ENCODE peak calls at places on chromosomes 6 and 20, in seven cellular contexts. One of them, this sample, is unnamed.

GRCh38 chr20:40749985-40750506 is 61.0 kb upstream of the MAFB start:
- DNase-seq in esophagus squamous epithelium: no peak
- DNase-seq in substantia nigra: no peak
- DNase-seq in CD4-positive, alpha-beta memory T cell: no peak
- DNase-seq in ovary: no peak
- DNase-seq in aorta: no peak
- DNase-seq in MM.1S: no peak
- DNase-seq in this sample: no peak

GRCh38 chr20:3461191-3461874 is 9.5 kb upstream of the ATRN start:
- DNase-seq in MM.1S: no peak
- DNase-seq in esophagus squamous epithelium: no peak
- DNase-seq in CD4-positive, alpha-beta memory T cell: no peak
- DNase-seq in substantia nigra: no peak
- DNase-seq in ovary: no peak
- DNase-seq in aorta: no peak
- DNase-seq in this sample: no peak

GRCh38 chr6:4941782-4942672 is 61.8 kb downstream of the RPP40 start:
- DNase-seq in aorta: no peak
- DNase-seq in esophagus squamous epithelium: no peak
- DNase-seq in CD4-positive, alpha-beta memory T cell: peak; percentile 9
- DNase-seq in substantia nigra: no peak
- DNase-seq in ovary: no peak
- DNase-seq in MM.1S: peak; percentile 90
- DNase-seq in this sample: peak; percentile 13

GRCh38 chr6:26592649-26593048 is 4.1 kb upstream of the ABT1 start:
- DNase-seq in ovary: no peak
- DNase-seq in MM.1S: no peak
- DNase-seq in esophagus squamous epithelium: no peak
- DNase-seq in aorta: no peak
- DNase-seq in CD4-positive, alpha-beta memory T cell: no peak
- DNase-seq in substantia nigra: no peak
- DNase-seq in this sample: no peak

GRCh38 chr20:10672579-10673127 is 1.1 kb downstream of the JAG1 start:
- DNase-seq in CD4-positive, alpha-beta memory T cell: peak; percentile 31
- DNase-seq in ovary: peak; percentile 65
- DNase-seq in esophagus squamous epithelium: no peak
- DNase-seq in aorta: peak; percentile 88
- DNase-seq in MM.1S: peak; percentile 75
- DNase-seq in substantia nigra: no peak
- DNase-seq in this sample: no peak

GRCh38 chr20:31990958-31991705 is 19.1 kb upstream of the CCM2L start:
- DNase-seq in substantia nigra: no peak
- DNase-seq in esophagus squamous epithelium: no peak
- DNase-seq in MM.1S: no peak
- DNase-seq in CD4-positive, alpha-beta memory T cell: no peak
- DNase-seq in ovary: no peak
- DNase-seq in aorta: no peak
- DNase-seq in this sample: no peak

GRCh38 chr20:297098-297924 is at the start of gene ZCCHC3:
- DNase-seq in ovary: peak; percentile 94
- DNase-seq in aorta: peak; percentile 96
- DNase-seq in substantia nigra: peak; percentile 70
- DNase-seq in MM.1S: peak; percentile 92
- DNase-seq in CD4-positive, alpha-beta memory T cell: peak; percentile 83
- DNase-seq in esophagus squamous epithelium: peak; percentile 46
- DNase-seq in this sample: peak; percentile 68

GRCh38 chr20:44041001-44041400 is 126.3 kb downstream of the TOX2 start:
- DNase-seq in ovary: no peak
- DNase-seq in esophagus squamous epithelium: no peak
- DNase-seq in MM.1S: no peak
- DNase-seq in substantia nigra: no peak
- DNase-seq in aorta: no peak
- DNase-seq in CD4-positive, alpha-beta memory T cell: no peak
- DNase-seq in this sample: no peak

GRCh38 chr20:38278150-38278549 is 17.6 kb upstream of the KIAA1755 start:
- DNase-seq in esophagus squamous epithelium: no peak
- DNase-seq in ovary: peak; percentile 10
- DNase-seq in substantia nigra: no peak
- DNase-seq in aorta: no peak
- DNase-seq in CD4-positive, alpha-beta memory T cell: no peak
- DNase-seq in MM.1S: no peak
- DNase-seq in this sample: no peak

GRCh38 chr20:37649017-37649416 is 44.8 kb upstream of the CTNNBL1 start:
- DNase-seq in MM.1S: no peak
- DNase-seq in esophagus squamous epithelium: no peak
- DNase-seq in substantia nigra: no peak
- DNase-seq in CD4-positive, alpha-beta memory T cell: no peak
- DNase-seq in aorta: no peak
- DNase-seq in ovary: no peak
- DNase-seq in this sample: no peak

GRCh38 chr6:118551063-118551672 is 3.1 kb downstream of the PLN start:
- DNase-seq in aorta: no peak
- DNase-seq in substantia nigra: no peak
- DNase-seq in CD4-positive, alpha-beta memory T cell: peak; percentile 30
- DNase-seq in MM.1S: peak; percentile 61
- DNase-seq in esophagus squamous epithelium: no peak
- DNase-seq in ovary: no peak
- DNase-seq in this sample: no peak

GRCh38 chr6:28553986-28554881 is 28.6 kb downstream of the GPX5 start:
- DNase-seq in substantia nigra: no peak
- DNase-seq in CD4-positive, alpha-beta memory T cell: no peak
- DNase-seq in ovary: no peak
- DNase-seq in aorta: no peak
- DNase-seq in esophagus squamous epithelium: no peak
- DNase-seq in MM.1S: no peak
- DNase-seq in this sample: no peak

GRCh38 chr6:17705778-17706579 is 746 bp downstream of the NUP153 start:
- DNase-seq in substantia nigra: peak; percentile 48
- DNase-seq in ovary: peak; percentile 66
- DNase-seq in esophagus squamous epithelium: no peak
- DNase-seq in MM.1S: peak; percentile 91
- DNase-seq in aorta: peak; percentile 87
- DNase-seq in CD4-positive, alpha-beta memory T cell: peak; percentile 86
- DNase-seq in this sample: peak; percentile 79

GRCh38 chr6:118298476-118298875 is 249.6 kb upstream of the PLN start:
- DNase-seq in substantia nigra: no peak
- DNase-seq in MM.1S: no peak
- DNase-seq in CD4-positive, alpha-beta memory T cell: no peak
- DNase-seq in aorta: no peak
- DNase-seq in esophagus squamous epithelium: no peak
- DNase-seq in ovary: no peak
- DNase-seq in this sample: no peak

GRCh38 chr6:31826793-31827285 is 699 bp upstream of the HSPA1B start:
- DNase-seq in MM.1S: no peak
- DNase-seq in aorta: peak; percentile 92
- DNase-seq in esophagus squamous epithelium: no peak
- DNase-seq in ovary: peak; percentile 91
- DNase-seq in substantia nigra: peak; percentile 52
- DNase-seq in CD4-positive, alpha-beta memory T cell: no peak
- DNase-seq in this sample: no peak

GRCh38 chr6:38272222-38272621 is 367.5 kb downstream of the BTBD9 start:
- DNase-seq in substantia nigra: no peak
- DNase-seq in MM.1S: no peak
- DNase-seq in esophagus squamous epithelium: no peak
- DNase-seq in aorta: no peak
- DNase-seq in CD4-positive, alpha-beta memory T cell: no peak
- DNase-seq in ovary: no peak
- DNase-seq in this sample: no peak

GRCh38 chr6:135411339-135411738 is 86.2 kb downstream of the AHI1 start:
- DNase-seq in ovary: no peak
- DNase-seq in aorta: no peak
- DNase-seq in CD4-positive, alpha-beta memory T cell: no peak
- DNase-seq in MM.1S: no peak
- DNase-seq in substantia nigra: no peak
- DNase-seq in esophagus squamous epithelium: no peak
- DNase-seq in this sample: no peak

GRCh38 chr20:4602297-4602631 is 119.4 kb upstream of the PRND start:
- DNase-seq in esophagus squamous epithelium: no peak
- DNase-seq in CD4-positive, alpha-beta memory T cell: no peak
- DNase-seq in MM.1S: no peak
- DNase-seq in ovary: no peak
- DNase-seq in aorta: no peak
- DNase-seq in substantia nigra: no peak
- DNase-seq in this sample: no peak

GRCh38 chr20:44800398-44801046 is 9.8 kb downstream of the RIMS4 start:
- DNase-seq in aorta: no peak
- DNase-seq in ovary: no peak
- DNase-seq in MM.1S: no peak
- DNase-seq in CD4-positive, alpha-beta memory T cell: no peak
- DNase-seq in esophagus squamous epithelium: no peak
- DNase-seq in substantia nigra: no peak
- DNase-seq in this sample: no peak

GRCh38 chr6:83216806-83217205 is 23.6 kb downstream of the RWDD2A start:
- DNase-seq in MM.1S: no peak
- DNase-seq in ovary: no peak
- DNase-seq in substantia nigra: no peak
- DNase-seq in CD4-positive, alpha-beta memory T cell: no peak
- DNase-seq in esophagus squamous epithelium: no peak
- DNase-seq in aorta: no peak
- DNase-seq in this sample: no peak

GRCh38 chr6:11538049-11538798 is 675 bp downstream of the TMEM170B start:
- DNase-seq in esophagus squamous epithelium: no peak
- DNase-seq in CD4-positive, alpha-beta memory T cell: peak; percentile 26
- DNase-seq in aorta: peak; percentile 81
- DNase-seq in ovary: peak; percentile 30
- DNase-seq in MM.1S: no peak
- DNase-seq in substantia nigra: peak; percentile 4
- DNase-seq in this sample: peak; percentile 29

GRCh38 chr6:29976588-29977424 is 34.5 kb downstream of the HLA-A start:
- DNase-seq in MM.1S: peak; percentile 83
- DNase-seq in aorta: peak; percentile 98
- DNase-seq in ovary: peak; percentile 83
- DNase-seq in esophagus squamous epithelium: no peak
- DNase-seq in substantia nigra: peak; percentile 8
- DNase-seq in CD4-positive, alpha-beta memory T cell: peak; percentile 41
- DNase-seq in this sample: peak; percentile 56
- H3K27ac ChIP-seq in MM.1S: no peak overlapping the region
- H3K27ac ChIP-seq in aorta: peak overlapping the region; percentile 8
- H3K27ac ChIP-seq in ovary: peak overlapping the region; percentile 95
- H3K27ac ChIP-seq in esophagus squamous epithelium: peak overlapping the region; percentile 88
- H3K27ac ChIP-seq in substantia nigra: no peak overlapping the region
- H3K27ac ChIP-seq in CD4-positive, alpha-beta memory T cell: no peak overlapping the region
- H3K27ac ChIP-seq in this sample: no peak overlapping the region

DNA sequence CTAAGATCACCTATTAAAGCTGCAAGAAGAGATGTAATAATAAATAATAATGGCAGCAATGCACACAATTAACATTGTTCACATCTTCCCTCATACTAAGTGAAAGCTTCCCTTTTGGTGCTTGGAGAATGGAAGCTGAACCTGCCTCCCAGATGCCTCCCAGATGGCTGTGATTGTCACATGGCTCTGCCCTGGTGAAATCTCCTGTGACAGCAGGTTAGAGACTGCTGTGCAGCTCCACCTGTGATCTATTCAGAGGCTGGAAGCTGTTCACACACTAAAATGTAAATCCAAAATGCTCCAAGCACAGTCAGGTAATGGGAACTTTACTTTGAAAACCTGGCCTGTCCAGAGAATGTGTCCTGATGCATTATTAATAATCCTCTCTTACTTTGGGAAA is 41.7 kb upstream of the RGS17 start:
- DNase-seq in substantia nigra: no peak
- DNase-seq in CD4-positive, alpha-beta memory T cell: no peak
- DNase-seq in MM.1S: no peak
- DNase-seq in aorta: no peak
- DNase-seq in esophagus squamous epithelium: no peak
- DNase-seq in ovary: no peak
- DNase-seq in this sample: no peak
- H3K27ac ChIP-seq in substantia nigra: no peak overlapping the region
- H3K27ac ChIP-seq in CD4-positive, alpha-beta memory T cell: no peak overlapping the region
- H3K27ac ChIP-seq in MM.1S: no peak overlapping the region
- H3K27ac ChIP-seq in aorta: no peak overlapping the region
- H3K27ac ChIP-seq in esophagus squamous epithelium: no peak overlapping the region
- H3K27ac ChIP-seq in ovary: no peak overlapping the region
- H3K27ac ChIP-seq in this sample: no peak overlapping the region

DNA sequence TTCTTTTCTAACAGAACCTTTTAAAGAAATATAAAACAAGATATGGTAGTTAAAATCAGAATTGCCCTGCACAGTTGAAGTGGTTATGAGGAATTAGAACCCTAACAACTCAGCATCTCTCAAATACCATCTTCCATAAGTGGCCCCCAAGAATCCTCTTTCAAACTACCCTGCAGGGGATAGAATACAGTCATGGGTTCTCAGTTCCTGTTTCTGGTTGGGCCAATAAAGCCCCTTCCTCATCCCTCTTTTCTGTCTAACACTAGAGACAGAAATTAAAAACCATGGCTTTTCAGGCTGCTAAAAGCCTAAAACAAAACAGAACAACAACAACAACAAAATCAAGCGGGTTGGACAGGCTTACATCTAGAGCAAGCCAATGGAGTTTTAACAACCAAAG is 6.7 kb upstream of the LCA5 start:
- DNase-seq in esophagus squamous epithelium: no peak
- DNase-seq in substantia nigra: no peak
- DNase-seq in ovary: no peak
- DNase-seq in MM.1S: no peak
- DNase-seq in aorta: no peak
- DNase-seq in CD4-positive, alpha-beta memory T cell: no peak
- DNase-seq in this sample: no peak
- H3K27ac ChIP-seq in esophagus squamous epithelium: peak overlapping the region; percentile 78
- H3K27ac ChIP-seq in substantia nigra: peak overlapping the region; percentile 91
- H3K27ac ChIP-seq in ovary: peak overlapping the region; percentile 55
- H3K27ac ChIP-seq in MM.1S: peak overlapping the region; percentile 97
- H3K27ac ChIP-seq in aorta: no peak overlapping the region
- H3K27ac ChIP-seq in CD4-positive, alpha-beta memory T cell: no peak overlapping the region
- H3K27ac ChIP-seq in this sample: no peak overlapping the region

DNA sequence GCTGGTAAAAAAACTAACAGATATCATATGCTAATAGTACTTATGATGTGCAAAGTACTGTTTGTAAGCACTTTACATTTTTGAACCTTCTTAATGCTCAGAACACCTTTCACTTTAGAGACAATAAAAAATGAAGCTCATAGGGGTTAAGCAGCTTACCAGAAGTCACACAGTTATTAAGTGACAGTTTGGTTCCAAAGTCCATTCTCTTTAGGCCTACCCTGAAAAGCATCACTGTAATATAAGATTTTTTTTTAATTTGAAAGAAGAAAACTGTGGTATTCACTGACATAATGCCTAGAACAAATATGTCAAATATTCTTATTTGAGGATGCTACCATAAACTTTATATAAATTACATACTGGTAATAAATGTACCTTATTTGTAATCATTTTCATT is 127.6 kb upstream of the RUNX2 start:
- DNase-seq in aorta: no peak
- DNase-seq in MM.1S: no peak
- DNase-seq in ovary: no peak
- DNase-seq in substantia nigra: no peak
- DNase-seq in CD4-positive, alpha-beta memory T cell: no peak
- DNase-seq in esophagus squamous epithelium: no peak
- DNase-seq in this sample: no peak
- H3K27ac ChIP-seq in aorta: no peak overlapping the region
- H3K27ac ChIP-seq in MM.1S: no peak overlapping the region
- H3K27ac ChIP-seq in ovary: no peak overlapping the region
- H3K27ac ChIP-seq in substantia nigra: no peak overlapping the region
- H3K27ac ChIP-seq in CD4-positive, alpha-beta memory T cell: no peak overlapping the region
- H3K27ac ChIP-seq in esophagus squamous epithelium: no peak overlapping the region
- H3K27ac ChIP-seq in this sample: no peak overlapping the region

GRCh38 chr6:143678980-143679379 is 1.2 kb downstream of the PHACTR2 start:
- DNase-seq in aorta: no peak
- DNase-seq in MM.1S: no peak
- DNase-seq in esophagus squamous epithelium: no peak
- DNase-seq in CD4-positive, alpha-beta memory T cell: no peak
- DNase-seq in ovary: no peak
- DNase-seq in substantia nigra: no peak
- DNase-seq in this sample: no peak
- H3K27ac ChIP-seq in aorta: peak overlapping the region; percentile 95
- H3K27ac ChIP-seq in MM.1S: no peak overlapping the region
- H3K27ac ChIP-seq in esophagus squamous epithelium: peak overlapping the region; percentile 97
- H3K27ac ChIP-seq in CD4-positive, alpha-beta memory T cell: no peak overlapping the region
- H3K27ac ChIP-seq in ovary: peak overlapping the region; percentile 94
- H3K27ac ChIP-seq in substantia nigra: no peak overlapping the region
- H3K27ac ChIP-seq in this sample: no peak overlapping the region

This sample was measured in CD4-positive, alpha-beta T cell.